ENCODE peak calls at places on chromosome 11, in nine cellular contexts. E is endothelial cell of umbilical vein; P is Karpas-422; U is ovary; A is cardiac muscle cell; W is lung; H is dorsolateral prefrontal cortex; R is psoas muscle; I is CD8-positive, alpha-beta T cell. B is an unnamed sample. For H3K27me3, the result is how much of the 10 kb centered on the place peaks cover.

GRCh38 chr11:67646535-67647336 is 3.8 kb downstream of the ACY3 start:
- DNase-seq in E (no peak), P (peak), U (no peak), A (no peak), W (no peak), H (no peak), R (no peak), I (no peak), B (no peak)

GRCh38 chr11:100981196-100981824 is 148.3 kb downstream of the PGR start:
- DNase-seq in E (no peak), P (no peak), U (peak), A (no peak), W (no peak), H (no peak), R (no peak), I (no peak), B (no peak)

GRCh38 chr11:75815345-75815983 is 454 bp downstream of the UVRAG start:
- DNase-seq in E (peak), P (peak), U (no peak), A (no peak), W (peak), H (no peak), R (no peak), I (peak), B (no peak)

GRCh38 chr11:24903555-24903954 is 406.7 kb downstream of the LUZP2 start:
- DNase-seq in E (no peak), P (no peak), U (no peak), A (no peak), W (no peak), H (no peak), R (no peak), I (no peak), B (no peak)

GRCh38 chr11:43547900-43548381 is 132.6 kb upstream of the HSD17B12 start:
- DNase-seq in E (no peak), P (no peak), U (peak), A (peak), W (no peak), H (peak), R (peak), I (no peak), B (no peak)

GRCh38 chr11:14414470-14415461 is 55.8 kb upstream of the RRAS2 start:
- DNase-seq in E (no peak), P (no peak), U (no peak), A (no peak), W (no peak), H (no peak), R (no peak), I (peak), B (no peak)

GRCh38 chr11:107787733-107788132 is 70.9 kb downstream of the SLC35F2 start:
- DNase-seq in E (no peak), P (no peak), U (no peak), A (no peak), W (no peak), H (no peak), R (no peak), I (no peak), B (no peak)

GRCh38 chr11:77374108-77374507 is 72.6 kb upstream of the GDPD4 start:
- DNase-seq in E (no peak), P (no peak), U (no peak), A (no peak), W (no peak), H (no peak), R (no peak), I (no peak), B (no peak)

GRCh38 chr11:85748455-85748891 is 62.5 kb downstream of the SYTL2 start:
- DNase-seq in E (no peak), P (no peak), U (no peak), A (no peak), W (no peak), H (no peak), R (no peak), I (no peak), B (no peak)

GRCh38 chr11:65528819-65529350 is 4.0 kb downstream of the SCYL1 start:
- DNase-seq in E (no peak), P (no peak), U (peak), A (no peak), W (no peak), H (no peak), R (no peak), I (no peak), B (no peak)

GRCh38 chr11:22730319-22730718 is 63.9 kb downstream of the GAS2 start:
- DNase-seq in E (peak), P (peak), U (no peak), A (peak), W (no peak), H (no peak), R (no peak), I (no peak), B (no peak)

GRCh38 chr11:12086271-12087074 is 23.9 kb upstream of the MICAL2 start:
- DNase-seq in E (peak), P (no peak), U (no peak), A (no peak), W (peak), H (no peak), R (peak), I (no peak), B (no peak)

GRCh38 chr11:128324531-128325141 is 262.7 kb downstream of the ETS1 start:
- DNase-seq in E (no peak), P (no peak), U (no peak), A (peak), W (no peak), H (no peak), R (no peak), I (peak), B (no peak)

GRCh38 chr11:128195057-128195751 is 392.2 kb downstream of the ETS1 start:
- DNase-seq in E (peak), P (no peak), U (no peak), A (no peak), W (no peak), H (no peak), R (no peak), I (peak), B (no peak)

GRCh38 chr11:13215157-13215556 is 62.4 kb upstream of the BMAL1 start:
- DNase-seq in E (peak), P (no peak), U (no peak), A (no peak), W (no peak), H (no peak), R (no peak), I (no peak), B (no peak)

GRCh38 chr11:122516686-122517085 is 138.8 kb upstream of the UBASH3B start:
- DNase-seq in E (no peak), P (no peak), U (no peak), A (no peak), W (no peak), H (no peak), R (no peak), I (no peak), B (no peak)

GRCh38 chr11:46914363-46914762 is 4.0 kb downstream of the LRP4 start:
- DNase-seq in E (no peak), P (no peak), U (no peak), A (peak), W (no peak), H (no peak), R (peak), I (no peak), B (no peak)

GRCh38 chr11:60193687-60194433 is 11.0 kb upstream of the MS4A6A start:
- DNase-seq in E (peak), P (peak), U (peak), A (peak), W (peak), H (no peak), R (no peak), I (peak), B (peak)

GRCh38 chr11:93039841-93040240 is 70.4 kb downstream of the MTNR1B start:
- DNase-seq in E (no peak), P (no peak), U (no peak), A (no peak), W (no peak), H (no peak), R (no peak), I (no peak), B (no peak)

GRCh38 chr11:125370561-125371389 is 125.3 kb downstream of the FEZ1 start:
- DNase-seq in E (no peak), P (no peak), U (no peak), A (no peak), W (no peak), H (peak), R (no peak), I (no peak), B (no peak)

GRCh38 chr11:125369808-125370207 is 126.3 kb downstream of the FEZ1 start:
- DNase-seq in E (no peak), P (peak), U (no peak), A (no peak), W (no peak), H (no peak), R (no peak), I (no peak), B (no peak)

GRCh38 chr11:125372088-125372487 is 124.0 kb downstream of the FEZ1 start:
- DNase-seq in E (no peak), P (no peak), U (no peak), A (no peak), W (no peak), H (no peak), R (no peak), I (no peak), B (no peak)

GRCh38 chr11:125372911-125373310 is 123.2 kb downstream of the FEZ1 start:
- DNase-seq in E (no peak), P (no peak), U (no peak), A (no peak), W (no peak), H (no peak), R (no peak), I (no peak), B (no peak)

DNA sequence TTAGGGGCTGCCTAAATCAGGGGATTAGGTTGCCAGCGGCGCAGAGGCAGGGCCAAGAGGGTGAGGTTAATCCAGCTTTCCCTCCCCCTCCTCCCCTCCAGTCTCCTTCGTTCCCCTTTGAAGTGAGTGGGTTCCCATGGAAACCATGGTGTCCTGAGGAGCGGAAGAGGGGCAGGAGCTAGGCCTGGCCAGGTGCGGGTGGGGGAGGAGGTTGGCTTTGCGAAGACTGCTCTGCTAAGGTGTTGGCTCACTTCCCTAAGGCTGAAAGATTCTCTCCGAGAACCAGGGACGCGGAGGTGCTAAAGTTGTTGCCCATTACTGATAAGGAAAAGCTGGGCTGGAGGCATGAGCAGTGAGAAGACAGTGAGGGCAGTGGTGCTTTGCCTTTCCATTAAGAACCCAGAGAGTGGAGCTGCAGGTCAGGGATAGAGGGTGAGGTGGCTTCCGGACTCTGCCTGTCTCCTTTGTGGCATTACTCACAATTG is 124.6 kb downstream of the FEZ1 start:
- DNase-seq in E (no peak), P (no peak), U (no peak), A (peak), W (no peak), H (peak), R (no peak), I (no peak), B (peak)
- H3K27ac ChIP-seq in E (no peak), P (peak), U (no peak), A (no peak), W (no peak), H (peak), R (peak), I (no peak), B (peak)

GRCh38 chr11:69939551-69940245 is 120.5 kb upstream of the FGF3 start:
- DNase-seq in E (peak), P (no peak), U (peak), A (peak), W (peak), H (peak), R (no peak), I (no peak), B (no peak)
- H3K27me3 ChIP-seq in E (under half), P (under half), U (under half), A (under half), W (under half), H (under half), R (under half), I (under half), B (under half)

DNA sequence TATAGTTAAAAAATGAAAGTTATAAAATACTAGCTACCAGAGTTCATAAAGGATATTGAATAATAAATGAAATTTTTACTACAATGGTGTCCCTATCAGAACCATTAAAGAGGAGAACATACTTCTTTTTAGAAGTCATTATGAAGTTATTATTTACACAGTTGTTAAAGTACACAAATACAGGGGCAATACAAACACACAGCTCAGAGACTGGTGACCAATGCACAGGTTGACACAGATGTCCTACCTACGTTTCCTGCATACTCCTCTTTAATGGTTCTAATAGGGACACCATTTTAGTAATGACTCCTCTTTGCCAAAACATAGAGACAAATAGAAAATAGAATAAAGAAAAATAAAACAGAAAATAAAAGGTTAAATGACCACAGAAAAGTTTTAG is 10.1 kb downstream of the NLRP10 start:
- DNase-seq in E (no peak), P (no peak), U (no peak), A (no peak), W (no peak), H (no peak), R (no peak), I (no peak), B (no peak)
- H3K27ac ChIP-seq in E (no peak), P (no peak), U (no peak), A (no peak), W (no peak), H (no peak), R (no peak), I (no peak), B (no peak)

GRCh38 chr11:64072871-64073270 is 37.1 kb downstream of the FLRT1 start:
- DNase-seq in E (no peak), P (no peak), U (no peak), A (no peak), W (no peak), H (no peak), R (no peak), I (no peak), B (no peak)
- H3K27me3 ChIP-seq in E (under half), P (under half), U (under half), A (under half), W (under half), H (under half), R (under half), I (under half), B (under half)

GRCh38 chr11:1157645-1158591 is at the start of gene MUC5AC:
- DNase-seq in E (no peak), P (no peak), U (no peak), A (no peak), W (no peak), H (no peak), R (no peak), I (no peak), B (no peak)
- H3K27ac ChIP-seq in E (no peak), P (no peak), U (no peak), A (no peak), W (no peak), H (no peak), R (no peak), I (no peak), B (no peak)